ENCODE peak calls at places on chromosomes 16 and 17, in eight cellular contexts. P, Z, H, T, F, M, K and C are unnamed samples.

GRCh38 chr16:12511708-12512107 is 292.0 kb downstream of the CPPED1 start:
- DNase-seq in T (no peak), H (no peak), F (no peak), Z (no peak), P (no peak), M (no peak), K (no peak), C (no peak)

GRCh38 chr16:23635958-23636357 is 5.2 kb downstream of the PALB2 start:
- DNase-seq in Z (no peak), P (no peak), K (no peak), H (no peak), T (no peak), M (no peak), F (no peak), C (peak; percentile 8)

GRCh38 chr16:78461087-78461486 is 361.6 kb downstream of the WWOX start:
- DNase-seq in H (no peak), P (no peak), Z (no peak), T (no peak), F (no peak), M (no peak), K (no peak), C (no peak)

GRCh38 chr16:1825864-1826690 is 548 bp downstream of the HAGH start:
- DNase-seq in H (peak; percentile 46), M (peak; percentile 65), Z (peak; percentile 21), F (peak; percentile 62), P (peak; percentile 81), T (peak; percentile 67), K (peak; percentile 68), C (peak; percentile 71)

GRCh38 chr17:57946798-57947358 is 8.3 kb downstream of the CUEDC1 start:
- DNase-seq in Z (no peak), M (no peak), K (peak; percentile 57), P (peak; percentile 87), H (no peak), F (peak; percentile 84), T (peak; percentile 90), C (no peak)

GRCh38 chr17:17439971-17440843 is 36.6 kb upstream of the MED9 start:
- DNase-seq in T (peak; percentile 24), Z (peak; percentile 60), H (peak; percentile 68), K (peak; percentile 63), P (peak; percentile 79), F (peak; percentile 77), M (peak; percentile 68), C (peak; percentile 85)

GRCh38 chr17:52237151-52237550 is 78.6 kb upstream of the CA10 start:
- DNase-seq in F (no peak), T (no peak), H (no peak), K (no peak), P (no peak), M (no peak), Z (no peak), C (no peak)

GRCh38 chr17:18100616-18101015 is 7.9 kb upstream of the MYO15A start:
- DNase-seq in Z (no peak), M (no peak), H (no peak), T (no peak), K (no peak), P (no peak), F (no peak), C (no peak)

GRCh38 chr17:80991645-80992076 is at the start of gene CHMP6:
- DNase-seq in M (peak; percentile 42), P (peak; percentile 92), Z (peak; percentile 66), H (peak; percentile 73), T (peak; percentile 50), K (peak; percentile 81), F (peak; percentile 82), C (peak; percentile 84)

GRCh38 chr16:31365131-31365865 is 10.3 kb downstream of the ITGAX start:
- DNase-seq in M (no peak), P (no peak), Z (no peak), H (no peak), F (no peak), T (no peak), K (no peak), C (no peak)

GRCh38 chr17:17792551-17793377 is 44.0 kb downstream of the SREBF1 start:
- DNase-seq in H (no peak), M (peak; percentile 56), T (peak; percentile 78), F (peak; percentile 22), P (peak; percentile 85), Z (no peak), K (no peak), C (peak; percentile 96)